ENCODE peak calls at places on chromosome 20, in six cellular contexts. J is spleen, B is adrenal gland, S is psoas muscle, A is fibroblast of lung, C is A673. H is an unnamed sample.

GRCh38 chr20:19758888-19759331 is 852 bp downstream of the RIN2 start:
- DNase-seq in J (no peak), B (peak; percentile 72), S (peak; percentile 81), A (peak; percentile 31), C (peak; percentile 93), H (peak; percentile 89)

GRCh38 chr20:25538838-25539665 is 46.3 kb downstream of the NINL start:
- DNase-seq in J (no peak), B (peak; percentile 67), S (no peak), A (no peak), C (no peak), H (peak; percentile 36)

GRCh38 chr20:31551163-31551562 is 36.9 kb downstream of the HM13 start:
- DNase-seq in J (no peak), B (no peak), S (no peak), A (no peak), C (no peak), H (no peak)

GRCh38 chr20:47272893-47273590 is 83.5 kb downstream of the ZMYND8 start:
- DNase-seq in J (no peak), B (peak; percentile 67), S (no peak), A (peak; percentile 69), C (peak; percentile 74), H (no peak)

GRCh38 chr20:25090492-25091429 is 8.8 kb upstream of the VSX1 start:
- DNase-seq in J (peak; percentile 90), B (no peak), S (no peak), A (no peak), C (no peak), H (no peak)

GRCh38 chr20:31757254-31757653 is 18.2 kb downstream of the TPX2 start:
- DNase-seq in J (no peak), B (no peak), S (no peak), A (no peak), C (no peak), H (no peak)

GRCh38 chr20:19868383-19868782 is 110.3 kb downstream of the RIN2 start:
- DNase-seq in J (no peak), B (no peak), S (no peak), A (no peak), C (no peak), H (no peak)

GRCh38 chr20:35602851-35603495 is 12.7 kb upstream of the SPAG4 start:
- DNase-seq in J (peak; percentile 51), B (no peak), S (no peak), A (no peak), C (no peak), H (no peak)

GRCh38 chr20:24722586-24722985 is 226.5 kb upstream of the CST7 start:
- DNase-seq in J (no peak), B (no peak), S (no peak), A (no peak), C (no peak), H (no peak)

GRCh38 chr20:7723284-7723683 is 217.0 kb downstream of the HAO1 start:
- DNase-seq in J (no peak), B (no peak), S (no peak), A (peak; percentile 52), C (no peak), H (no peak)

GRCh38 chr20:25054995-25055629 is 2.8 kb downstream of the ACSS1 start:
- DNase-seq in J (no peak), B (no peak), S (no peak), A (peak; percentile 10), C (no peak), H (no peak)

GRCh38 chr20:62741701-62742491 is 33.3 kb downstream of the NTSR1 start:
- DNase-seq in J (peak; percentile 66), B (no peak), S (no peak), A (no peak), C (no peak), H (peak; percentile 52)

GRCh38 chr20:47747663-47748031 is 37.6 kb downstream of the SULF2 start:
- DNase-seq in J (no peak), B (no peak), S (no peak), A (no peak), C (no peak), H (no peak)

GRCh38 chr20:32463642-32464400 is 105.7 kb downstream of the ASXL1 start:
- DNase-seq in J (peak; percentile 69), B (peak; percentile 82), S (no peak), A (no peak), C (no peak), H (no peak)

GRCh38 chr20:63653041-63653973 is at the start of gene STMN3:
- DNase-seq in J (peak; percentile 92), B (peak; percentile 94), S (peak; percentile 87), A (peak; percentile 96), C (peak; percentile 97), H (peak; percentile 88)

GRCh38 chr20:35503841-35504460 is 25.5 kb downstream of the C20orf173 start:
- DNase-seq in J (no peak), B (peak; percentile 57), S (peak; percentile 26), A (no peak), C (peak; percentile 14), H (no peak)

GRCh38 chr20:38658879-38659612 is 57.4 kb downstream of the ARHGAP40 start:
- DNase-seq in J (no peak), B (peak; percentile 59), S (no peak), A (no peak), C (peak; percentile 33), H (no peak)

GRCh38 chr20:23415958-23416583 is 5.2 kb downstream of the NAPB start:
- DNase-seq in J (no peak), B (no peak), S (no peak), A (peak; percentile 40), C (no peak), H (no peak)

GRCh38 chr20:53925651-53926401 is 144.6 kb downstream of the BCAS1 start:
- DNase-seq in J (no peak), B (no peak), S (no peak), A (no peak), C (no peak), H (no peak)

GRCh38 chr20:1012359-1013168 is 10.5 kb upstream of the RSPO4 start:
- DNase-seq in J (no peak), B (peak; percentile 17), S (no peak), A (no peak), C (no peak), H (no peak)

GRCh38 chr20:23655551-23656211 is 17.9 kb upstream of the CST3 start:
- DNase-seq in J (peak; percentile 88), B (no peak), S (peak; percentile 53), A (no peak), C (no peak), H (peak; percentile 91)

GRCh38 chr20:31840906-31841816 is 4.2 kb downstream of the FOXS1 start:
- DNase-seq in J (no peak), B (no peak), S (no peak), A (no peak), C (no peak), H (no peak)

GRCh38 chr20:8361008-8361652 is 229.1 kb downstream of the PLCB1 start:
- DNase-seq in J (no peak), B (peak; percentile 63), S (no peak), A (peak; percentile 73), C (peak; percentile 9), H (no peak)

GRCh38 chr20:4985658-4986057 is 15.7 kb downstream of the SLC23A2 start:
- DNase-seq in J (no peak), B (no peak), S (no peak), A (no peak), C (peak; percentile 18), H (no peak)

GRCh38 chr20:653110-653589 is at the start of gene SRXN1:
- DNase-seq in J (peak; percentile 97), B (peak; percentile 95), S (peak; percentile 95), A (peak; percentile 95), C (peak; percentile 80), H (peak; percentile 92)

GRCh38 chr20:5353624-5354496 is 37.1 kb upstream of the PROKR2 start:
- DNase-seq in J (no peak), B (no peak), S (no peak), A (peak; percentile 59), C (peak; percentile 81), H (no peak)

GRCh38 chr20:33865761-33866160 is 54.6 kb downstream of the CHMP4B start:
- DNase-seq in J (no peak), B (no peak), S (no peak), A (no peak), C (no peak), H (no peak)

GRCh38 chr20:20407891-20408805 is 40.2 kb downstream of the INSM1 start:
- DNase-seq in J (no peak), B (no peak), S (no peak), A (peak; percentile 49), C (peak; percentile 71), H (no peak)

GRCh38 chr20:24149881-24150307 is 161.3 kb upstream of the GGTLC1 start:
- DNase-seq in J (no peak), B (peak; percentile 55), S (no peak), A (no peak), C (no peak), H (no peak)

GRCh38 chr20:38692436-38693411 is 31.6 kb upstream of the SLC32A1 start:
- DNase-seq in J (no peak), B (peak; percentile 68), S (no peak), A (peak; percentile 56), C (peak; percentile 75), H (no peak)

GRCh38 chr20:7015257-7015656 is 247.8 kb downstream of the BMP2 start:
- DNase-seq in J (no peak), B (no peak), S (no peak), A (no peak), C (no peak), H (no peak)

GRCh38 chr20:21608777-21609176 is 94.9 kb upstream of the NKX2-2 start:
- DNase-seq in J (no peak), B (no peak), S (no peak), A (no peak), C (no peak), H (no peak)

GRCh38 chr20:49838546-49838945 is 25.9 kb downstream of the SLC9A8 start:
- DNase-seq in J (no peak), B (no peak), S (no peak), A (no peak), C (no peak), H (no peak)
- H3K4me3 ChIP-seq in J (no peak overlapping the region), B (no peak overlapping the region), S (no peak overlapping the region), A (no peak overlapping the region), C (no peak overlapping the region), H (no peak overlapping the region)

GRCh38 chr20:17381701-17382100 is 149.5 kb downstream of the BFSP1 start:
- DNase-seq in J (no peak), B (no peak), S (no peak), A (no peak), C (no peak), H (no peak)
- H3K4me1 ChIP-seq in J (no peaks in the 10 kb centered on the region), B (no peaks in the 10 kb centered on the region), S (no peaks in the 10 kb centered on the region), A (no peaks in the 10 kb centered on the region), C (peaks cover 12% of the 10 kb centered on the region), H (no peaks in the 10 kb centered on the region)

GRCh38 chr20:45229264-45230056 is 8.3 kb downstream of the SEMG2 start:
- DNase-seq in J (peak; percentile 84), B (no peak), S (no peak), A (no peak), C (peak; percentile 61), H (peak; percentile 42)
- TF ChIP-seq CTCF in J (no peak), B (no peak), S (no peak), A (no peak), C (peak; percentile 84), H (peak; percentile 23)

GRCh38 chr20:56925696-56926101 is 296.6 kb downstream of the TFAP2C start:
- DNase-seq in J (no peak), B (no peak), S (no peak), A (no peak), C (no peak), H (no peak)
- H3K4me3 ChIP-seq in J (peak overlapping the region; percentile 44), B (no peak overlapping the region), S (peak overlapping the region; percentile 22), A (no peak overlapping the region), C (no peak overlapping the region), H (no peak overlapping the region)